ENCODE peak calls at places on chromosomes 3 and 15, in ten cellular contexts. P is HCT116, R is testis, Z is spleen, N is uterus, M is suprapubic skin, U is esophagus squamous epithelium, H is ovary, O is heart left ventricle, E is GM12892. A is an unnamed sample.

GRCh38 chr15:69081310-69082004 is 67.0 kb downstream of the NOX5 start:
- DNase-seq in U (no peak), R (peak; percentile 66), H (no peak), O (peak; percentile 87), Z (no peak), P (no peak), N (peak; percentile 82), M (peak; percentile 81), E (no peak), A (peak; percentile 83)

GRCh38 chr15:89566141-89566540 is 9.1 kb upstream of the TICRR start:
- DNase-seq in U (no peak), H (no peak), M (no peak), E (no peak), N (no peak), P (no peak), Z (no peak), O (no peak), R (no peak), A (no peak)

GRCh38 chr3:129822679-129823078 is 70.8 kb downstream of the TMCC1 start:
- DNase-seq in U (no peak), H (no peak), M (no peak), R (no peak), N (no peak), E (no peak), P (no peak), Z (no peak), O (no peak), A (no peak)

GRCh38 chr3:36763850-36764703 is at the start of gene DCLK3:
- DNase-seq in E (peak; percentile 13), P (no peak), O (peak; percentile 31), U (no peak), N (no peak), Z (peak; percentile 66), R (no peak), H (no peak), M (no peak), A (no peak)

GRCh38 chr3:114496466-114496865 is 202.6 kb downstream of the TIGIT start:
- DNase-seq in M (no peak), N (no peak), O (no peak), H (no peak), U (no peak), R (no peak), Z (no peak), E (no peak), P (no peak), A (no peak)

GRCh38 chr15:35450492-35450891 is 95.5 kb downstream of the DPH6 start:
- DNase-seq in N (no peak), E (no peak), Z (no peak), H (no peak), R (no peak), U (no peak), O (no peak), M (no peak), P (no peak), A (no peak)

GRCh38 chr15:48437178-48437577 is 105.9 kb downstream of the DUT start:
- DNase-seq in E (no peak), Z (no peak), R (no peak), M (no peak), O (no peak), N (no peak), U (no peak), H (no peak), P (no peak), A (no peak)

GRCh38 chr15:28963711-28964081 is 77.9 kb downstream of the APBA2 start:
- DNase-seq in N (no peak), E (no peak), R (no peak), O (no peak), H (no peak), P (no peak), Z (no peak), M (no peak), U (no peak), A (no peak)

GRCh38 chr3:71726106-71726505 is 904 bp upstream of the EIF4E3 start:
- DNase-seq in R (no peak), U (no peak), Z (no peak), H (no peak), M (no peak), E (no peak), O (no peak), N (no peak), P (no peak), A (no peak)

GRCh38 chr3:23396746-23397145 is 193.6 kb downstream of the UBE2E2 start:
- DNase-seq in P (no peak), U (no peak), H (no peak), O (no peak), Z (no peak), E (no peak), N (no peak), M (no peak), R (no peak), A (no peak)

GRCh38 chr3:123341871-123342630 is 106.8 kb downstream of the ADCY5 start:
- DNase-seq in U (no peak), Z (peak; percentile 60), H (no peak), R (peak; percentile 61), E (no peak), O (peak; percentile 39), M (no peak), P (no peak), N (no peak), A (peak; percentile 69)

GRCh38 chr15:42163947-42164550 is 7.6 kb upstream of the PLA2G4F start:
- DNase-seq in M (no peak), O (no peak), P (no peak), E (no peak), H (no peak), R (peak; percentile 15), U (no peak), N (no peak), Z (no peak), A (no peak)

GRCh38 chr15:52783191-52783829 is 6.8 kb downstream of the ONECUT1 start:
- DNase-seq in N (no peak), M (no peak), E (no peak), O (no peak), H (no peak), P (no peak), U (no peak), Z (no peak), R (no peak), A (no peak)

GRCh38 chr15:52784799-52785671 is 5.1 kb downstream of the ONECUT1 start:
- DNase-seq in E (no peak), R (no peak), H (no peak), M (no peak), U (no peak), P (no peak), N (no peak), Z (no peak), O (no peak), A (no peak)

GRCh38 chr15:52782514-52782913 is 7.6 kb downstream of the ONECUT1 start:
- DNase-seq in U (no peak), Z (no peak), H (no peak), N (no peak), O (no peak), P (no peak), R (no peak), M (no peak), E (no peak), A (no peak)

GRCh38 chr15:52785672-52786406 is 4.3 kb downstream of the ONECUT1 start:
- DNase-seq in M (no peak), P (no peak), R (no peak), O (no peak), N (no peak), Z (no peak), E (no peak), U (no peak), H (no peak), A (no peak)

DNA sequence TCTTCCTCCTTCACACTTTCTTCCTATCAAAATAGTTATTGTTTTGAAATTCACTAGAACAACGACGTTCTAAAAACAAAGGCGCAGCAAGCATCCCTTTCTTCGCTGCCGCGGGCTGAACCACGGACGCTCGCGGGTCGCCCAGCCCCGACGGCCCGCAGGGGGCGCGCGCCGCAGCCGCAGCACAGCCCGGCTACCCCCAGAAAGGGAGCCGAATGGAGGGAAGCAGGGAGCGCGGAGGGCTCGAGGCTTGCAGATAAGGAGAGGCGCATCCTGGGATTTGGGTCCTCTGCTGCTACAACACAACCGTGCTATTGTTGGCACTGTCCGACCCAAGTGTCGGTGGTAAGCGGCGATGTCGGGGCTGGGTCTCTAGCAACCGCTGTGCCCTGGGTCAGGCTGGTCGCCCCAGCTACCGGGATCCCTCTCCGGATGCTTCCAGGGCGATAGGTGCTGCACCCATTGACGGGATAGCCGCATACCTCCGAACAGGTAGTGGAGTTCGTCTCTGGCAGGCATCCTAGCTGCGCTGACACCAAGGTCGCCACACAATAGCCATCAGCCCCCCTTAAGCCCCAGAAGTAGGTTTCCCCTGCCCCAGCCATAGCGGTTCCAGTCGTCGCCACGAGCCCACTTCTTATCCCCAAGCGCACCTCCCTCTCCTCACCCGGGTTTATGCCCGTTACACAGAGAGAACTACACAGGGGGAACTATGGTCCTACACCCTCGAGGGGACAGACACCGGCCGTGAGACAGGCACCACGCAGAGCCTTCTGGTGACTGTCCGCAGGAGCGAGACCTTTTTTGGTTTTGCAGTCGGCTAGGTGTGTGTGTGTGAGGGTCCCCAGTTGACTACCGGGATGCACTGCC is 6.0 kb downstream of the ONECUT1 start:
- DNase-seq in R (no peak), H (no peak), M (no peak), E (no peak), N (no peak), U (no peak), O (no peak), P (no peak), Z (peak; percentile 74), A (no peak)
- TF ChIP-seq POLR2A in R (no peak), H (no peak), M (no peak), E (no peak), N (no peak), U (no peak), O (no peak), P (no peak), Z (no peak), A (no peak)

GRCh38 chr3:152270145-152270870 is 1.6 kb downstream of the MBNL1 start:
- DNase-seq in N (no peak), P (no peak), M (no peak), U (no peak), O (no peak), E (no peak), H (no peak), R (no peak), Z (no peak), A (no peak)
- TF ChIP-seq POLR2A in N (no peak), P (no peak), M (no peak), U (no peak), O (no peak), E (no peak), H (no peak), R (no peak), Z (no peak), A (no peak)

DNA sequence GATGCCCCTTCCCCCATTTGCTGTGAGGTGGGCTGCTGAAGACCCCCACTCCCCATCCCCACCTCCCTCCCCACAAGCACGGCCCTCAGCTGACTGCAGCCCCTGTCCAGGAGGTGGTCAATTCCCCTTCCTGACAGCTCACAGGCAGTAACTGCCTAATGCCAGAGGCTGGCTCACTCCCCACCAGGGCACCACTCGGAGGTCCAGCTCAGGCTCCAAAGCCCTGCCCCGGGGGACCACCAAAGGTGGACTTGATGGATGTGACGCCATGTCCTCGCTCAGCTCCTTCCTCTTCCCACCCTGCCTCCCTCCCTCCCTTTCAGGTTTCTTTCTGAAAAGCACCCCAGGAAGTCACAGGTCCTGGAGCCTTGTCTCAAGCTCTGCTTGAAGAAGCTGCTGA is 82.8 kb downstream of the MEGF11 start:
- DNase-seq in Z (peak; percentile 53), N (no peak), U (no peak), R (no peak), M (no peak), E (no peak), O (no peak), P (no peak), H (no peak), A (no peak)
- TF ChIP-seq POLR2A in Z (no peak), N (no peak), U (no peak), R (no peak), M (no peak), E (no peak), O (no peak), P (no peak), H (no peak), A (no peak)

GRCh38 chr3:13415236-13416001 is 4.7 kb downstream of the NUP210 start:
- DNase-seq in Z (no peak), N (no peak), U (no peak), P (no peak), H (no peak), O (no peak), M (no peak), E (no peak), R (no peak), A (no peak)
- TF ChIP-seq POLR2A in Z (no peak), N (no peak), U (no peak), P (no peak), H (no peak), O (no peak), M (no peak), E (no peak), R (no peak), A (no peak)